ENCODE peak calls at places on chromosome 11, in nine cellular contexts. S, C, L, Y, I, D, F, Z and U are unnamed samples.

GRCh38 chr11:45724145-45724544 is 58.7 kb upstream of the CHST1 start:
- DNase-seq in I (no peak), L (no peak), D (no peak), Z (peak), Y (no peak), C (no peak), S (no peak), F (no peak), U (no peak)

GRCh38 chr11:5204787-5205186 is 4.3 kb upstream of the OR51V1 start:
- DNase-seq in S (no peak), Y (no peak), C (peak), D (peak), Z (no peak), L (peak), I (peak), F (no peak), U (no peak)

GRCh38 chr11:58618215-58618614 is 4.2 kb upstream of the CNTF start:
- DNase-seq in L (no peak), F (no peak), C (no peak), D (no peak), Z (no peak), Y (no peak), S (no peak), I (no peak), U (no peak)

GRCh38 chr11:117842131-117842941 is 17.8 kb upstream of the FXYD2 start:
- DNase-seq in F (no peak), I (no peak), D (no peak), Y (no peak), L (no peak), Z (peak), C (no peak), S (no peak), U (peak)

GRCh38 chr11:66011239-66011784 is 496 bp upstream of the CST6 start:
- DNase-seq in L (peak), F (no peak), S (no peak), C (peak), Z (no peak), Y (no peak), D (peak), I (no peak), U (no peak)

GRCh38 chr11:111963786-111964385 is 26.7 kb downstream of the DIXDC1 start:
- DNase-seq in D (no peak), Y (no peak), F (no peak), S (no peak), L (peak), I (no peak), Z (no peak), C (no peak), U (no peak)

GRCh38 chr11:118322721-118323120 is 18.2 kb downstream of the CD3E start:
- DNase-seq in Y (no peak), S (no peak), C (no peak), D (no peak), L (no peak), I (no peak), F (no peak), Z (no peak), U (peak)

GRCh38 chr11:107182983-107183382 is 164.7 kb upstream of the GUCY1A2 start:
- DNase-seq in S (no peak), Y (no peak), C (peak), Z (no peak), F (no peak), D (peak), L (no peak), I (no peak), U (no peak)

GRCh38 chr11:66883021-66883968 is 26.4 kb downstream of the LRFN4 start:
- DNase-seq in Y (peak), L (peak), D (peak), Z (no peak), I (peak), C (peak), S (peak), F (no peak), U (no peak)

GRCh38 chr11:119258983-119259382 is 52.8 kb downstream of the CBL start:
- DNase-seq in Z (no peak), L (peak), D (no peak), Y (no peak), C (no peak), F (no peak), I (no peak), S (no peak), U (no peak)

GRCh38 chr11:92978226-92979111 is 9.0 kb downstream of the MTNR1B start:
- DNase-seq in D (no peak), S (no peak), I (no peak), L (peak), F (peak), Z (no peak), Y (no peak), C (no peak), U (no peak)

GRCh38 chr11:48050304-48050703 is 69.9 kb downstream of the PTPRJ start:
- DNase-seq in D (no peak), Y (no peak), I (no peak), C (no peak), L (no peak), S (no peak), F (no peak), Z (no peak), U (no peak)

DNA sequence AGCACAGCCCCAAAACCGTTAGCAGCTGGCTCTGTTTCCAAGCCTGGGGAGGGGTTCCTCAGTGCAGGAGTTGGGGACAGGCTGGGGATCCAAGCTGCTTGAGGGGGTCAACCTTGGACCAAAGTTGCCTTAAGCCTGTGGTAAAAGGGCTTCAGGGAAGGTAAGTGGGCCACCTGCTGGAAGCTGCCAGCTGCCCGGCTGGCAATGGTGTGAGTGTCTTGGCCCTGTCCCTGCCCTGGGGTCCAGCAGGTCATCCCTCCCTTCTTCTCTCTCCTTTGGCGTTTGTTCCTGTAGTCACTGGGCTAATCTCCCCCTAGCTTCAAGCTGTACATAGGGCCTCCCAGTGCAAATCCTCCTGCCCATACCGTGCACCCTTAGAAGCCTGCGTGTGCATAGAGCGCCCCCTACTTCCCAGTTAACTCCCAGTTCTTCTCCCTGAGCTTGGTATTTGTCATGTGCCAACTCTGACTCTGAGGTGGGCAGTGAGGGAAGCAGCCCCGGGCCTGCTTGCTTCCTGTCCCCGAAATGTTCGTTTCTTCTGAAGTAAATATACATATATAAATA is 4.4 kb downstream of the TMEM258 start:
- DNase-seq in S (peak), I (no peak), C (peak), D (peak), F (no peak), Z (no peak), Y (no peak), L (peak), U (no peak)
- TF ChIP-seq CTCF in S (no peak), I (peak), C (peak), D (peak), F (peak), Z (no peak), Y (no peak), L (peak), U (peak)

GRCh38 chr11:86208572-86208971 is 36.0 kb upstream of the EED start:
- DNase-seq in F (no peak), C (no peak), I (no peak), L (no peak), D (no peak), S (no peak), Z (no peak), Y (no peak), U (no peak)

GRCh38 chr11:86204356-86204755 is 40.2 kb upstream of the EED start:
- DNase-seq in S (no peak), C (no peak), I (no peak), Y (no peak), F (no peak), Z (no peak), L (no peak), D (no peak), U (no peak)

GRCh38 chr11:86207413-86207812 is 37.1 kb upstream of the EED start:
- DNase-seq in I (no peak), Z (no peak), Y (no peak), F (no peak), L (no peak), D (no peak), C (no peak), S (no peak), U (no peak)

GRCh38 chr11:86206296-86206695 is 38.3 kb upstream of the EED start:
- DNase-seq in I (no peak), F (no peak), C (no peak), Y (no peak), Z (no peak), S (no peak), L (no peak), D (no peak), U (no peak)

GRCh38 chr11:86205415-86206268 is 38.9 kb upstream of the EED start:
- DNase-seq in I (no peak), C (peak), L (no peak), Z (no peak), Y (no peak), F (no peak), S (no peak), D (no peak), U (no peak)
- TF ChIP-seq CTCF in I (no peak), C (no peak), L (no peak), Z (no peak), Y (no peak), F (no peak), S (no peak), D (no peak), U (peak)

GRCh38 chr11:30091246-30091645 is 74.4 kb upstream of the KCNA4 start:
- DNase-seq in S (no peak), C (no peak), Y (no peak), L (no peak), I (no peak), F (no peak), D (no peak), Z (no peak), U (no peak)
- TF ChIP-seq CTCF in S (no peak), C (no peak), Y (no peak), L (no peak), I (no peak), F (no peak), D (no peak), Z (no peak), U (no peak)

DNA sequence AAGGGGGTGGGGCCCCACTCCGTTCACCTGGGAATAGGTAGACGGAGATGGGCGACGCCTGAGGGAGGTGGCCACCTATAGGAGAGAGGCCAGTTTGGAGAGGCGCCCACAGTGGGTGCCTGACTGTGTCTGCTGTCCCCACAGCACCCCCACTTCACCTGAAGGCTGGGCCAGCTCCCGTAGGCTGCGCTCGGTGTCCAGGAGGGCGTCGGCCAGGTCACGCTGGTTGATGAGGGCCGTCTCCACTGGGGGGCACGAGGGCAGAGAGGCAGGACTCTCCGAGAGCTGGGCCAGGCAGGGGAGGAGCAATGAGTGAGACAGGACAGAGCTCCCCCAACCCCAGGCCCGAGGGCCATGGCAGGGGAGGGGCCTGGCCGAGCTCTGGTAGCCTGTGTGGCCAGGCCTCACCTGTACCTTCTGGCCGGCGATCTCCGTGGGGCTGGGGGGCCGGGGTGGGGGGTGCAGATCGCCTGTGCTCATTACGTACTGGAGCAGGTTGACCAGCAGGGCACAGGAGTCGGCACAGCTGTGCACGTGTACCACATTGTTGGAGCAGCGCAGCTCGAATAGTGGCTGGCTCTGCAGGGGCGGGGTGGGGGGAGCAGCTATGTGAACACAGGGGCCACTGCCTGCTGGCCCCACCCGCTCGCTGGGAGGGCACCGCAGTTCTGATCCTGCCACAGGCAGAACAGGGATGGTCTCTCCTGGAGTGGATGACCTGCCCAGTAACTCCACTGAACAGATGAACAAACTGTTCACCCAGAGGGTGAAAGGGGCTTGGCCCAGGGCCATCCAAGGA is 14.7 kb downstream of the ATG2A start:
- DNase-seq in L (no peak), I (no peak), S (no peak), D (no peak), F (no peak), Y (no peak), Z (no peak), C (no peak), U (no peak)
- TF ChIP-seq CTCF in L (no peak), I (no peak), S (no peak), D (no peak), F (no peak), Y (no peak), Z (no peak), C (no peak), U (no peak)

DNA sequence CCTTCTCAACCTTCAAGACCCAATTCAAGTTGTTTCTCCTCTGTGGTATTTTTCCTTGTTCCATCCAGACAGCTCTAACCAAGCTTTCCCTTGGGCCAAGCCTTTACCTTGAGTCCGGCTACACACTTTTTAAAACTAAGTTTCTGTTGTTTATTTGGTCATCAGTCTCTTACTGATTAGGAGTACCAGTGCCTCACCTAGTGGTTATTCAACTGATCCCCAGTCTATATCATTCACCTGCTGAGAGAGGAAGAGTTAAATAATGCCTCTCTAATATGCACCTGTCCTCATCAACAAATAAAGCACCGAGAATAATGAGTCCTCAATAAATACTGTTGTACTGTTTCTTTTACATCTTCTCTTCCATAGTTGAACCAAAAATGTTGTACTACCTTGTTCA is 160.8 kb downstream of the MSANTD4 start:
- DNase-seq in D (peak), S (no peak), I (no peak), Z (no peak), F (no peak), Y (no peak), L (peak), C (peak), U (no peak)
- TF ChIP-seq CTCF in D (peak), S (no peak), I (peak), Z (no peak), F (no peak), Y (no peak), L (peak), C (peak), U (peak)

GRCh38 chr11:130144721-130145327 is 14.8 kb upstream of the ST14 start:
- DNase-seq in F (no peak), Y (no peak), S (no peak), L (peak), D (no peak), I (no peak), Z (no peak), C (no peak), U (no peak)

GRCh38 chr11:130144129-130144528 is 15.5 kb upstream of the ST14 start:
- DNase-seq in C (no peak), Z (no peak), I (no peak), L (no peak), Y (no peak), F (no peak), D (no peak), S (peak), U (no peak)

GRCh38 chr11:130145328-130145812 is 14.2 kb upstream of the ST14 start:
- DNase-seq in C (no peak), S (peak), L (no peak), I (no peak), D (peak), Z (no peak), Y (no peak), F (no peak), U (no peak)

GRCh38 chr11:130146797-130147196 is 12.8 kb upstream of the ST14 start:
- DNase-seq in Z (no peak), D (peak), L (no peak), S (peak), Y (no peak), I (no peak), F (no peak), C (no peak), U (no peak)

GRCh38 chr11:130145975-130146776 is 13.4 kb upstream of the ST14 start:
- DNase-seq in S (peak), Y (peak), D (peak), F (peak), L (no peak), I (no peak), C (peak), Z (no peak), U (no peak)
- TF ChIP-seq CTCF in S (no peak), Y (peak), D (peak), F (peak), L (no peak), I (peak), C (peak), Z (no peak), U (no peak)

GRCh38 chr11:72709478-72710238 is 35.4 kb upstream of the PDE2A start:
- DNase-seq in D (no peak), Z (no peak), Y (no peak), L (no peak), S (no peak), F (no peak), C (no peak), I (no peak), U (no peak)
- TF ChIP-seq CTCF in D (no peak), Z (no peak), Y (no peak), L (no peak), S (no peak), F (no peak), C (no peak), I (no peak), U (no peak)

DNA sequence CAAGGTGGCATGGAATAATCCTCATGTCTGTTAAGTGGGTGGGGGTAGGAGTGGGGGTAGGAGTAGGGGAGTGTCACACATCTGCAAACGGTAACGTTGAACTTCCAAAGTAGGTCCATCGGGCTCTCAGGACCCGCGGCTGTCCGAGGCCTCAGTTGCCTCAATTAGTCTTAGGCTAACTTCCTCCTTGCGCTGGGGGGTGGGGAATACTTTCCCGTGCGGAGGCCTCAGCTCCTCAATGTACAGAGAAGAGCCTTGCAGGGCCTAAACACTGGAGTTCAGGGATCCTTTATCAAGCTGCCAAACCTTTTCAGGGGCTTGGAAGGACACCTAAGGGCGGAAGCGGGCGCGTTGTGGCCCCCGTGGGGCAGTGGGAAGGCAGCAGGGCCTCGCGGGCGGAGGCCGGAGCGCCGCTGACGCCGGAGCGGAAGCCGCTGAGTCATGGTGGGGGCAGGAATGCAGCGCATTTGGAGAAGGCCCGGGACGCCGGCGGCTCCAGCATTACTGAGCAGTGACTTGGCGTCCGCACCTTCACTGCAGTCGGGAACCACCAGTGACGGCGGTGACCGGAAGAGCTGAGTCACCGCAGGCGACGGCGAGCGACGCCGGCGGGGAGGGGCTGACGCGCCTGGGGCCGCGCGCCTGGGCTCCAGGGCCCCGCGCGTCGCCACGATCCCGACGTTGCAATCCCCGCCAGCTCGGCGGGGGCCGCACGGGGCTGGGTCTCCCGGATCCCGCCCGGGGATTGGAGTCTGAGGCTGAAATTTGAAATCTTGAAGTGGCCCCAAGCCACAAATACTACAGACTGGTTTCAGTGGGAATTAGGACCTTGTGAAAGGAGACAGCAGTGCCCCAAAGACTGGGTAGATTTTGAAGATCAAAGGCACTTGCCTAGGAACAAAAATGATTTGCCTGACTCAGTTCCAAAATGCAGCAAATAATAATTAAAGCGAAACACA is 20.2 kb upstream of the IPO7 start:
- DNase-seq in Z (peak), I (peak), Y (peak), C (peak), F (peak), L (peak), D (peak), S (peak), U (peak)
- TF ChIP-seq CTCF in Z (peak), I (no peak), Y (no peak), C (no peak), F (no peak), L (peak), D (no peak), S (no peak), U (no peak)